ENCODE peak calls at places on chromosomes 7 and 10, in six cellular contexts. Z is activated CD8-positive, alpha-beta memory T cell treated with anti-CD3 and anti-CD28 coated beads, Interleukin-2, amount 10 ng/mL, durations not matched to agents 7 days and 5 days; R is NCI-H2081; V is skeletal muscle cell; L is HFFc6; O is immature natural killer cell. E is an unnamed sample.

GRCh38 chr10:5317547-5318107 is 47.1 kb upstream of the UCN3 start:
- DNase-seq in O (peak; percentile 35), Z (peak; percentile 78), R (no peak), L (peak; percentile 77), V (peak; percentile 70), E (peak; percentile 9)

GRCh38 chr7:30548762-30549344 is 44.2 kb upstream of the GGCT start:
- DNase-seq in R (peak; percentile 91), Z (peak; percentile 55), V (no peak), L (peak; percentile 60), O (peak; percentile 7), E (peak; percentile 61)

GRCh38 chr7:145168427-145168826 is 332.6 kb upstream of the TPK1 start:
- DNase-seq in L (no peak), V (no peak), Z (no peak), R (no peak), O (no peak), E (no peak)

GRCh38 chr10:78177013-78177370 is 143.3 kb downstream of the RPS24 start:
- DNase-seq in R (no peak), L (no peak), O (no peak), Z (no peak), V (no peak), E (no peak)

GRCh38 chr10:11429439-11430052 is 181.9 kb downstream of the USP6NL start:
- DNase-seq in O (no peak), L (no peak), Z (no peak), R (no peak), V (no peak), E (no peak)

GRCh38 chr7:102272917-102273748 is 13.5 kb upstream of the SH2B2 start:
- DNase-seq in O (no peak), L (no peak), V (no peak), R (no peak), Z (no peak), E (no peak)

GRCh38 chr7:119175916-119176627 is 951.6 kb downstream of the ANKRD7 start:
- DNase-seq in L (peak; percentile 36), O (no peak), V (peak; percentile 7), R (peak; percentile 91), Z (peak; percentile 54), E (peak; percentile 69)

GRCh38 chr7:131642429-131642828 is 86.0 kb upstream of the PODXL start:
- DNase-seq in V (no peak), O (no peak), L (peak; percentile 13), R (no peak), Z (no peak), E (no peak)

GRCh38 chr10:76341740-76342139 is 910.3 kb downstream of the LRMDA start:
- DNase-seq in O (no peak), L (no peak), V (no peak), R (no peak), Z (no peak), E (no peak)

GRCh38 chr7:43105521-43106120 is 6.8 kb upstream of the HECW1 start:
- DNase-seq in Z (no peak), O (no peak), L (no peak), R (no peak), V (peak; percentile 56), E (no peak)

GRCh38 chr7:2217716-2218443 is 14.9 kb downstream of the MAD1L1 start:
- DNase-seq in L (peak; percentile 24), Z (no peak), O (no peak), R (no peak), V (no peak), E (no peak)

GRCh38 chr7:151416921-151417320 is 7.1 kb upstream of the WDR86 start:
- DNase-seq in V (no peak), Z (no peak), L (no peak), O (no peak), R (no peak), E (no peak)

GRCh38 chr7:132489776-132490237 is 86.5 kb downstream of the PLXNA4 start:
- DNase-seq in R (no peak), V (no peak), L (no peak), O (no peak), Z (no peak), E (no peak)

GRCh38 chr10:112332509-112333228 is 41.2 kb upstream of the ACSL5 start:
- DNase-seq in R (peak; percentile 52), O (no peak), L (no peak), V (no peak), Z (no peak), E (no peak)

GRCh38 chr7:150923191-150923590 is 54.9 kb downstream of the KCNH2 start:
- DNase-seq in O (no peak), Z (no peak), L (no peak), V (no peak), R (peak; percentile 24), E (no peak)

GRCh38 chr10:29131952-29132820 is 156.7 kb upstream of the LYZL1 start:
- DNase-seq in O (no peak), R (peak; percentile 69), V (peak; percentile 26), L (peak; percentile 40), Z (no peak), E (no peak)

GRCh38 chr7:42020067-42020466 is 216.9 kb downstream of the GLI3 start:
- DNase-seq in O (no peak), R (no peak), L (no peak), Z (no peak), V (no peak), E (no peak)

GRCh38 chr7:129569811-129570215 is 41.7 kb upstream of the NRF1 start:
- DNase-seq in R (no peak), L (peak; percentile 90), Z (no peak), O (no peak), V (peak; percentile 25), E (no peak)